ENCODE peak calls at places on chromosomes 12 and 14, in nine cellular contexts. V is ureter; F is activated T-helper 1 cell treated with anti-CD3 and anti-CD28 coated beads, Interleukin-12 subunit alpha, Interleukin-12 subunit beta, Interleukin-2, Interleukin-4 antibody, amounts not matched to agents 30 ng/mL and 10 ng/mL and 1 ng/mL, durations not matched to agents 14 hours and 24 hours and 36 hours; Y is uterus; P is kidney glomerular epithelial cell; X is fibroblast of lung; H is cardiac septum; C is H54; B is caudate nucleus. W is an unnamed sample.

GRCh38 chr12:130178291-130178690 is 16.0 kb downstream of the FZD10 start:
- DNase-seq in V (no peak), F (no peak), Y (no peak), P (no peak), X (no peak), H (no peak), C (no peak), B (no peak), W (no peak)

GRCh38 chr14:93317836-93318807 is 14.7 kb downstream of the BTBD7 start:
- DNase-seq in V (no peak), F (no peak), Y (no peak), P (no peak), X (peak), H (no peak), C (peak), B (no peak), W (no peak)

GRCh38 chr12:68446896-68447806 is 115.0 kb upstream of the MDM1 start:
- DNase-seq in V (no peak), F (no peak), Y (no peak), P (no peak), X (no peak), H (no peak), C (no peak), B (no peak), W (no peak)

GRCh38 chr12:125169870-125170269 is 104.6 kb downstream of the AACS start:
- DNase-seq in V (no peak), F (no peak), Y (no peak), P (no peak), X (no peak), H (no peak), C (no peak), B (no peak), W (no peak)

GRCh38 chr12:12845794-12846243 is 32.7 kb downstream of the DDX47 start:
- DNase-seq in V (no peak), F (no peak), Y (no peak), P (no peak), X (no peak), H (no peak), C (no peak), B (no peak), W (no peak)

GRCh38 chr12:41368006-41368405 is 179.9 kb downstream of the PDZRN4 start:
- DNase-seq in V (no peak), F (no peak), Y (no peak), P (no peak), X (no peak), H (no peak), C (no peak), B (no peak), W (no peak)

GRCh38 chr12:110906088-110906487 is 14.3 kb downstream of the MYL2 start:
- DNase-seq in V (no peak), F (no peak), Y (no peak), P (no peak), X (no peak), H (no peak), C (no peak), B (no peak), W (no peak)

GRCh38 chr14:50355692-50356091 is 41.0 kb downstream of the CDKL1 start:
- DNase-seq in V (peak), F (no peak), Y (no peak), P (no peak), X (no peak), H (no peak), C (no peak), B (no peak), W (no peak)

GRCh38 chr14:31206536-31207286 is 882 bp downstream of the HECTD1 start:
- DNase-seq in V (peak), F (peak), Y (no peak), P (no peak), X (peak), H (peak), C (no peak), B (no peak), W (peak)

GRCh38 chr12:5715076-5715475 is 230.0 kb downstream of the ANO2 start:
- DNase-seq in V (no peak), F (no peak), Y (no peak), P (no peak), X (no peak), H (no peak), C (no peak), B (no peak), W (no peak)

GRCh38 chr14:80956105-80956504 is 684 bp downstream of the TSHR start:
- DNase-seq in V (no peak), F (no peak), Y (no peak), P (no peak), X (no peak), H (no peak), C (no peak), B (no peak), W (no peak)

GRCh38 chr12:57842342-57843294 is 3.9 kb downstream of the CTDSP2 start:
- DNase-seq in V (no peak), F (no peak), Y (no peak), P (no peak), X (no peak), H (no peak), C (no peak), B (no peak), W (no peak)

GRCh38 chr14:61754627-61755381 is 7.4 kb upstream of the SNAPC1 start:
- DNase-seq in V (no peak), F (no peak), Y (no peak), P (peak), X (peak), H (no peak), C (no peak), B (no peak), W (no peak)

GRCh38 chr12:121803861-121804416 is at the start of gene SETD1B:
- DNase-seq in V (peak), F (peak), Y (peak), P (peak), X (peak), H (no peak), C (peak), B (peak), W (peak)

GRCh38 chr14:92473261-92473946 is 40.2 kb upstream of the RIN3 start:
- DNase-seq in V (peak), F (no peak), Y (peak), P (no peak), X (peak), H (no peak), C (no peak), B (no peak), W (no peak)

GRCh38 chr12:4538207-4539160 is at the start of gene RAD51AP1:
- DNase-seq in V (peak), F (peak), Y (peak), P (peak), X (peak), H (peak), C (peak), B (peak), W (peak)

GRCh38 chr12:73106296-73106695 is 834.1 kb downstream of the TRHDE start:
- DNase-seq in V (no peak), F (no peak), Y (no peak), P (no peak), X (no peak), H (no peak), C (no peak), B (no peak), W (no peak)

GRCh38 chr12:111328138-111328537 is 40.8 kb downstream of the PHETA1 start:
- DNase-seq in V (no peak), F (no peak), Y (no peak), P (no peak), X (no peak), H (no peak), C (no peak), B (no peak), W (no peak)

GRCh38 chr12:104535383-104535782 is 78.6 kb downstream of the CHST11 start:
- DNase-seq in V (no peak), F (no peak), Y (no peak), P (no peak), X (peak), H (no peak), C (no peak), B (no peak), W (no peak)

GRCh38 chr14:44353805-44354204 is 153.3 kb downstream of the FSCB start:
- DNase-seq in V (no peak), F (no peak), Y (no peak), P (no peak), X (no peak), H (no peak), C (no peak), B (no peak), W (no peak)

GRCh38 chr12:43711348-43711747 is 47.2 kb downstream of the PUS7L start:
- DNase-seq in V (no peak), F (no peak), Y (no peak), P (no peak), X (no peak), H (no peak), C (no peak), B (no peak), W (no peak)

GRCh38 chr12:98592825-98593322 is 612 bp upstream of the SLC25A3 start:
- DNase-seq in V (no peak), F (no peak), Y (no peak), P (no peak), X (no peak), H (no peak), C (no peak), B (no peak), W (no peak)

GRCh38 chr14:91983571-91983970 is 36.1 kb upstream of the FBLN5 start:
- DNase-seq in V (no peak), F (no peak), Y (no peak), P (no peak), X (peak), H (no peak), C (no peak), B (no peak), W (no peak)

GRCh38 chr14:92555440-92556111 is 42.0 kb downstream of the RIN3 start:
- DNase-seq in V (no peak), F (no peak), Y (no peak), P (no peak), X (no peak), H (no peak), C (no peak), B (no peak), W (no peak)

GRCh38 chr12:50006754-50007442 is 18.4 kb downstream of the RACGAP1 start:
- DNase-seq in V (no peak), F (no peak), Y (no peak), P (peak), X (peak), H (no peak), C (no peak), B (no peak), W (no peak)

GRCh38 chr14:44712095-44712822 is 205.2 kb upstream of the FSCB start:
- DNase-seq in V (no peak), F (no peak), Y (no peak), P (no peak), X (no peak), H (no peak), C (no peak), B (no peak), W (no peak)

W was measured in T-cell.